ENCODE peak calls at places on chromosomes 7 and 10, in four cellular contexts. One of them, this sample, is unnamed.

GRCh38 chr7:158264881-158265742 is 322.5 kb downstream of the PTPRN2 start:
- DNase-seq in HepG2: no peak
- DNase-seq in A549: no peak
- DNase-seq in K562: no peak
- DNase-seq in this sample: no peak

GRCh38 chr10:124520553-124521428 is 59.2 kb downstream of the LHPP start:
- DNase-seq in K562: no peak
- DNase-seq in A549: no peak
- DNase-seq in HepG2: no peak
- DNase-seq in this sample: no peak

GRCh38 chr10:73910764-73911552 is at the start of gene PLAU:
- DNase-seq in HepG2: no peak
- DNase-seq in A549: no peak
- DNase-seq in K562: peak
- DNase-seq in this sample: peak

GRCh38 chr7:94367940-94368339 is 26.8 kb upstream of the COL1A2 start:
- DNase-seq in A549: no peak
- DNase-seq in K562: no peak
- DNase-seq in HepG2: no peak
- DNase-seq in this sample: no peak

GRCh38 chr7:104767826-104768536 is 246.0 kb upstream of the KMT2E start:
- DNase-seq in K562: no peak
- DNase-seq in HepG2: no peak
- DNase-seq in A549: no peak
- DNase-seq in this sample: peak

GRCh38 chr10:113219446-113219845 is 269.4 kb downstream of the TCF7L2 start:
- DNase-seq in HepG2: no peak
- DNase-seq in K562: no peak
- DNase-seq in A549: no peak
- DNase-seq in this sample: peak

GRCh38 chr10:70537398-70538194 is 59.0 kb downstream of the PALD1 start:
- DNase-seq in K562: peak
- DNase-seq in A549: peak
- DNase-seq in HepG2: peak
- DNase-seq in this sample: peak

GRCh38 chr7:29557954-29558353 is 5.7 kb upstream of the PRR15 start:
- DNase-seq in K562: peak
- DNase-seq in A549: peak
- DNase-seq in HepG2: no peak
- DNase-seq in this sample: peak

GRCh38 chr7:276230-276835 is 13.6 kb upstream of the FOXL3 start:
- DNase-seq in K562: no peak
- DNase-seq in A549: no peak
- DNase-seq in HepG2: no peak
- DNase-seq in this sample: no peak

GRCh38 chr10:1064172-1064571 is 8.0 kb downstream of the WDR37 start:
- DNase-seq in A549: no peak
- DNase-seq in HepG2: no peak
- DNase-seq in K562: no peak
- DNase-seq in this sample: no peak

GRCh38 chr7:108120943-108121342 is 9.2 kb downstream of the LAMB4 start:
- DNase-seq in HepG2: no peak
- DNase-seq in K562: no peak
- DNase-seq in A549: no peak
- DNase-seq in this sample: no peak

GRCh38 chr10:34528320-34528719 is 286.8 kb downstream of the PARD3 start:
- DNase-seq in A549: peak
- DNase-seq in K562: no peak
- DNase-seq in HepG2: peak
- DNase-seq in this sample: peak

GRCh38 chr7:102451371-102452054 is 13.2 kb downstream of the ALKBH4 start:
- DNase-seq in K562: peak
- DNase-seq in HepG2: peak
- DNase-seq in A549: no peak
- DNase-seq in this sample: peak

GRCh38 chr10:102785818-102786217 is 42.1 kb downstream of the WBP1L start:
- DNase-seq in K562: no peak
- DNase-seq in HepG2: no peak
- DNase-seq in A549: no peak
- DNase-seq in this sample: no peak

GRCh38 chr7:132965951-132966350 is 115.9 kb downstream of the CHCHD3 start:
- DNase-seq in HepG2: no peak
- DNase-seq in K562: no peak
- DNase-seq in A549: no peak
- DNase-seq in this sample: no peak

GRCh38 chr7:54987772-54988171 is 31.0 kb upstream of the EGFR start:
- DNase-seq in K562: no peak
- DNase-seq in A549: peak
- DNase-seq in HepG2: peak
- DNase-seq in this sample: no peak

GRCh38 chr7:93736970-93737369 is 153.6 kb downstream of the TFPI2 start:
- DNase-seq in K562: no peak
- DNase-seq in A549: no peak
- DNase-seq in HepG2: no peak
- DNase-seq in this sample: no peak

GRCh38 chr7:39949980-39950472 is at the start of gene CDK13:
- DNase-seq in A549: peak
- DNase-seq in K562: no peak
- DNase-seq in HepG2: peak
- DNase-seq in this sample: peak

GRCh38 chr7:131620673-131621609 is 64.5 kb upstream of the PODXL start:
- DNase-seq in A549: no peak
- DNase-seq in K562: no peak
- DNase-seq in HepG2: no peak
- DNase-seq in this sample: peak

GRCh38 chr7:103446046-103446520 is at the start of gene SLC26A5:
- DNase-seq in HepG2: no peak
- DNase-seq in K562: peak
- DNase-seq in A549: no peak
- DNase-seq in this sample: peak

GRCh38 chr10:78331391-78331922 is 297.8 kb downstream of the RPS24 start:
- DNase-seq in A549: no peak
- DNase-seq in HepG2: no peak
- DNase-seq in K562: no peak
- DNase-seq in this sample: no peak
- TF ChIP-seq JUNB in A549: no peak
- TF ChIP-seq JUNB in HepG2: no peak
- TF ChIP-seq JUNB in K562: no peak
- TF ChIP-seq JUNB in this sample: no peak

GRCh38 chr10:119853584-119853983 is 19.1 kb downstream of the MCMBP start:
- DNase-seq in K562: no peak
- DNase-seq in A549: no peak
- DNase-seq in HepG2: no peak
- DNase-seq in this sample: no peak
- TF ChIP-seq CTCF in K562: no peak
- TF ChIP-seq CTCF in A549: no peak
- TF ChIP-seq CTCF in HepG2: no peak
- TF ChIP-seq CTCF in this sample: no peak

GRCh38 chr7:85185355-85186082 is 1.3 kb downstream of the SEMA3D start:
- DNase-seq in HepG2: no peak
- DNase-seq in K562: no peak
- DNase-seq in A549: peak
- DNase-seq in this sample: peak
- H3K27ac ChIP-seq in HepG2: no peak
- H3K27ac ChIP-seq in K562: no peak
- H3K27ac ChIP-seq in A549: no peak
- H3K27ac ChIP-seq in this sample: no peak

DNA sequence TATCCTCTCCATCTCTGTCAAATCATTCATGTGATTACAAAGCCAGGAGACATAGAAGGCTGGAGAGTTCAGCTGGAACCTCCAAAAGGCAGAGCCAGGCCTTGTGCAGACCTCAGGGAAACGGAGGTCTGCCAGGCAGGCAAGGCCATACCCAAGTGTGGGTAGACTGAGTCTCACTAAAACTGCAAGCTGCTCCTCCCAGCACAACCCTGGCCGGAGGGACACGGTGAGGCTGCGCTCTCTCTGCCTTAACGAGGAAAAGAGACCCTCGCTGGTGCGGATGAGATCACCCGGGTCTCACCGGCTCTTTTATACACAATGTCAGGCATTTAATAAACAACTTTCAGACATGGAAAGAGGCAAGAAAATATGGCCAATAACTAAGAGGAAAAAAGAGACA is 66.1 kb upstream of the INPP5A start:
- DNase-seq in A549: no peak
- DNase-seq in K562: no peak
- DNase-seq in HepG2: no peak
- DNase-seq in this sample: no peak
- TF ChIP-seq JUNB in A549: no peak
- TF ChIP-seq JUNB in K562: no peak
- TF ChIP-seq JUNB in HepG2: no peak
- TF ChIP-seq JUNB in this sample: no peak

GRCh38 chr10:60101821-60102220 is 195.5 kb upstream of the CCDC6 start:
- DNase-seq in HepG2: no peak
- DNase-seq in A549: peak
- DNase-seq in K562: no peak
- DNase-seq in this sample: peak

GRCh38 chr10:60099998-60100747 is 193.8 kb upstream of the CCDC6 start:
- DNase-seq in HepG2: peak
- DNase-seq in A549: peak
- DNase-seq in K562: peak
- DNase-seq in this sample: peak

GRCh38 chr10:60096761-60097513 is 190.6 kb upstream of the CCDC6 start:
- DNase-seq in A549: no peak
- DNase-seq in K562: no peak
- DNase-seq in HepG2: no peak
- DNase-seq in this sample: no peak

GRCh38 chr10:60093317-60093716 is 187.0 kb upstream of the CCDC6 start:
- DNase-seq in HepG2: no peak
- DNase-seq in A549: no peak
- DNase-seq in K562: no peak
- DNase-seq in this sample: no peak

DNA sequence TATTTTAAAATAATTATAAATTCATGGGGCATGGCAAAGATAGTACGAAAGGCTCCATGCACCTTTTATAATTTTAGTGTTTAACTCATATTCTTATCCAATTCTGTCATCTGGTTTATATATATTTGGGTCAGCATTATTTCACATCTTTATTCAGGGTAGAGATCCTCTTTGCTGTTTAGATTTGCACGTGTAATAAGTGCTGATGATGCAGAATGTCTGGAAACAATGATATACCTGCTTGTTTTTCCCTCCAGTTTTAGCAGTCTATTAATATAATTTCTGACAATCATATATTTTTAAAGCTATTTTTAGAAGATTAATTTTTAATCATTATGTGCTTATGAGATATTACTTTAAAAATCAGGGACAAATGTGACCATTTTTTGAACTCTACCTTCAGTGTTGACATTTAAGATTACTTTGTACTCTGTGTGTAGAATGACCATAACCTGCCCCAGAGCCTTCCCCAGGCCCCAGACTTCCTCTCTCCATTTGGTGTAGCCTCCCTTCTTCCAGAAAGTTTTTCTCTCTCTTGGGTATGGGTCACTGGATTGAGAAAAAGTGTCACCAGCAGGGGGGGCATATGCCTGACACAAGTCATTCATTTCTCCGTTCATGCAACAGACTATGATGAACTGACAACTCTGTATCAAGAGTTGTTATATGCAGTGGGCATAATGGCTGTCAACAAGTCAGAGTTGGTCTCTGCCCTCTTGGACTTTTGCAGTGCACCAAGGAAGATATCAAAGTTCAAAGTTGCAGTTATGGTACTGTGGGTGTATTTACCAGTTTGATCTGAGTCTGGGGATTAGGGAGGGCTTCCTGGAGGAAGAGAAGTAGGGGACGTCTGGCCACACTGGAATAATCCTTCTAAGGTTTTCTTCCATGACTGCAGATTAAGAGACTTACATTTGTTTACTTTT is 192.6 kb upstream of the CCDC6 start:
- DNase-seq in K562: peak
- DNase-seq in A549: peak
- DNase-seq in HepG2: peak
- DNase-seq in this sample: peak
- TF ChIP-seq CTCF in K562: peak
- TF ChIP-seq CTCF in A549: peak
- TF ChIP-seq CTCF in HepG2: peak
- TF ChIP-seq CTCF in this sample: peak

GRCh38 chr7:100887186-100887954 is 2.1 kb downstream of the UFSP1 start:
- DNase-seq in HepG2: no peak
- DNase-seq in A549: no peak
- DNase-seq in K562: peak
- DNase-seq in this sample: no peak
- H3K27ac ChIP-seq in HepG2: no peak
- H3K27ac ChIP-seq in A549: no peak
- H3K27ac ChIP-seq in K562: peak
- H3K27ac ChIP-seq in this sample: peak

DNA sequence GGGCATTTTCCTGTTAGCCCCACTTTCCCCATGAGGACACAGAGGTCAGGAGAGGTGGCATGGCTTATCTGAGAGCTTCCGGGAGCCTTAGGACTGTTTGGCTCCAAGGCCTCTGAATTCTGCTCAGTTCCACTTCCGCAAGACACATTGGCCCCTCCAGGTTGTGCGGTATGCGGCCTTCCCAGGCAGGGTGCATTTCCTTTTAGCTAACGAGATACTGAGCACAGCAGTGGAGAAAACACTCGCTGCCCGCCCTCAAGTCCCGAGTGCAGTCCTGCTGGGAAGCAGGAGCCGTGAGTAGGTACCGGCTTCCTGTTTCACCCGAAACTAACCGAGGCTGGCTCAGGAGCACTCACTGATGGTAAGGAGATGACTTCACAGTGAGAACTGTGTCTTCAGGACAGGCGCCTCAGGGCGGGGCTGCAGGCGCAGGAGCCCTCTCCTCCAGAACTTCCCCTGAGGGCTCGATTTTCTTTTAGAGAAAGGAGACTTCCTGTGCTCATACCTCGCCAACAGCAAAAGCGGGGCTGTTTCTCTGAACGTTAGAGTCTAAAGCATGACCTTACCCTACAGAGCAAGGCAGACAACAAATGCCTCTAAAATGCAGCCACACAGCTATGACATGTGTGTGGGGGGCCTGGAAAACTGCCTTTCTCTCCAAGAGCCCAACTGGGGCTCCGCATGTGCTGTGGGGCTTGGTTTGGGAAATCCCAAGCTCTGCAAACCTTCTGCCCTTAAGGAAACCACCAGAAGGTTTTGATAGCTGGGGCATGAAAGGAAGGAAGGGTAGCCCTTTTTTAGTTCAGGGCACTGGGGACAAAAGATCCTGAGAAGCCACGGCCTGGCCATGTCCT is 25.9 kb downstream of the RGS10 start:
- DNase-seq in HepG2: no peak
- DNase-seq in K562: peak
- DNase-seq in A549: no peak
- DNase-seq in this sample: no peak
- TF ChIP-seq JUNB in HepG2: no peak
- TF ChIP-seq JUNB in K562: no peak
- TF ChIP-seq JUNB in A549: no peak
- TF ChIP-seq JUNB in this sample: no peak

GRCh38 chr10:84340187-84340586 is 11.8 kb downstream of the CCSER2 start:
- DNase-seq in HepG2: no peak
- DNase-seq in A549: no peak
- DNase-seq in K562: no peak
- DNase-seq in this sample: no peak

GRCh38 chr10:84342584-84342983 is 14.2 kb downstream of the CCSER2 start:
- DNase-seq in HepG2: no peak
- DNase-seq in A549: no peak
- DNase-seq in K562: no peak
- DNase-seq in this sample: no peak

GRCh38 chr10:84341983-84342382 is 13.6 kb downstream of the CCSER2 start:
- DNase-seq in HepG2: no peak
- DNase-seq in K562: no peak
- DNase-seq in A549: no peak
- DNase-seq in this sample: peak

GRCh38 chr10:84340632-84341537 is 12.5 kb downstream of the CCSER2 start:
- DNase-seq in HepG2: no peak
- DNase-seq in K562: no peak
- DNase-seq in A549: no peak
- DNase-seq in this sample: no peak

GRCh38 chr10:84341538-84341856 is 13.1 kb downstream of the CCSER2 start:
- DNase-seq in K562: peak
- DNase-seq in A549: no peak
- DNase-seq in HepG2: no peak
- DNase-seq in this sample: peak
- TF ChIP-seq CTCF in K562: peak
- TF ChIP-seq CTCF in A549: no peak
- TF ChIP-seq CTCF in HepG2: peak
- TF ChIP-seq CTCF in this sample: peak

This sample was measured in GM23338.